ENCODE peak calls at places on chromosomes 16 and 17, in ten cellular contexts. K, U, H, Z, I, O, X, J, W and B are unnamed samples.

GRCh38 chr16:85149776-85150175 is 37.5 kb upstream of the CIBAR2 start:
- DNase-seq in O (peak), K (no peak), Z (no peak), H (no peak), X (no peak), J (no peak), W (no peak), U (no peak), I (no peak), B (peak)

GRCh38 chr17:77882481-77883212 is 75.9 kb upstream of the TNRC6C start:
- DNase-seq in J (no peak), H (peak), Z (peak), K (peak), O (no peak), I (peak), X (no peak), U (no peak), W (no peak), B (no peak)

GRCh38 chr17:79535728-79536025 is 75.2 kb downstream of the RBFOX3 start:
- DNase-seq in X (no peak), W (no peak), H (no peak), J (no peak), I (no peak), O (no peak), U (no peak), Z (no peak), K (no peak), B (no peak)

GRCh38 chr17:55693244-55694216 is 29.1 kb downstream of the TMEM100 start:
- DNase-seq in U (no peak), O (no peak), I (no peak), Z (peak), X (no peak), W (no peak), H (peak), J (no peak), K (peak), B (no peak)

GRCh38 chr17:39854909-39855308 is 9.2 kb downstream of the IKZF3 start:
- DNase-seq in W (no peak), Z (no peak), U (no peak), J (no peak), K (no peak), I (no peak), X (no peak), H (no peak), O (no peak), B (no peak)

GRCh38 chr17:45902892-45903346 is 8.6 kb downstream of the MAPT start:
- DNase-seq in U (peak), I (no peak), W (peak), X (no peak), Z (no peak), O (no peak), J (no peak), H (peak), K (no peak), B (no peak)

GRCh38 chr16:75385507-75386152 is 47.7 kb downstream of the CFDP1 start:
- DNase-seq in W (peak), O (no peak), Z (no peak), I (peak), X (peak), U (peak), J (peak), H (no peak), K (peak), B (peak)

GRCh38 chr16:53754938-53755910 is 51.3 kb downstream of the FTO start:
- DNase-seq in Z (peak), I (no peak), O (no peak), K (peak), X (no peak), U (no peak), J (no peak), H (peak), W (peak), B (no peak)

GRCh38 chr16:57257455-57258070 is 12.5 kb downstream of the ARL2BP start:
- DNase-seq in W (no peak), J (no peak), O (no peak), K (no peak), Z (no peak), X (no peak), I (no peak), H (no peak), U (no peak), B (no peak)